ENCODE peak calls at places on chromosomes 4 and X, in six cellular contexts. D, O, B, F, N and X are unnamed samples.

GRCh38 chrX:119758682-119759332 is 419 bp downstream of the SOWAHD start:
- DNase-seq in N (no peak), O (peak; percentile 46), B (peak; percentile 80), D (no peak), F (no peak), X (peak; percentile 13)

GRCh38 chr4:47071863-47072441 is 40.6 kb downstream of the GABRB1 start:
- DNase-seq in O (no peak), D (peak; percentile 18), N (peak; percentile 40), F (peak; percentile 31), B (no peak), X (no peak)

GRCh38 chr4:59855630-59856352 is 1344.3 kb upstream of the ADGRL3 start:
- DNase-seq in O (no peak), B (peak; percentile 50), F (no peak), N (no peak), D (no peak), X (no peak)

GRCh38 chr4:10272511-10272910 is 155.9 kb upstream of the WDR1 start:
- DNase-seq in B (no peak), D (no peak), O (no peak), F (no peak), N (no peak), X (no peak)

GRCh38 chr4:130563185-130563890 is 1467.4 kb downstream of the C4orf33 start:
- DNase-seq in D (peak; percentile 45), N (peak; percentile 91), B (peak; percentile 88), F (no peak), O (no peak), X (peak; percentile 20)

GRCh38 chrX:24242649-24243556 is 71.0 kb downstream of the SUPT20HL2 start:
- DNase-seq in D (no peak), F (no peak), B (peak; percentile 56), O (peak; percentile 96), N (peak; percentile 78), X (peak; percentile 42)

GRCh38 chr4:77819409-77819835 is 254 bp upstream of the CNOT6L start:
- DNase-seq in D (peak; percentile 29), B (no peak), O (no peak), F (no peak), N (no peak), X (no peak)

GRCh38 chr4:76200771-76201224 is 12.8 kb downstream of the SCARB2 start:
- DNase-seq in D (no peak), O (peak; percentile 18), F (no peak), B (no peak), N (no peak), X (no peak)

GRCh38 chr4:87783781-87784180 is 15.6 kb upstream of the IBSP start:
- DNase-seq in N (no peak), F (no peak), O (no peak), D (no peak), B (no peak), X (no peak)

GRCh38 chr4:184838249-184839074 is 12.7 kb upstream of the ACSL1 start:
- DNase-seq in B (no peak), F (no peak), N (no peak), O (no peak), D (no peak), X (no peak)

GRCh38 chr4:159101983-159102622 is 776 bp upstream of the RAPGEF2 start:
- DNase-seq in O (no peak), F (no peak), D (no peak), B (peak; percentile 65), N (no peak), X (no peak)

GRCh38 chrX:129754266-129755024 is 15.7 kb downstream of the XPNPEP2 start:
- DNase-seq in N (no peak), O (no peak), D (no peak), F (no peak), B (peak; percentile 86), X (no peak)
- TF ChIP-seq CTCF in N (peak; percentile 27), O (peak; percentile 59), D (no peak), F (peak; percentile 43), B (peak; percentile 85), X (peak; percentile 12)

GRCh38 chrX:72038868-72039267 is 92.8 kb downstream of the RTL5 start:
- DNase-seq in B (no peak), N (no peak), O (no peak), F (no peak), D (no peak), X (no peak)
- TF ChIP-seq CTCF in B (no peak), N (no peak), O (no peak), F (no peak), D (no peak), X (no peak)

GRCh38 chrX:15567886-15568616 is 32.7 kb downstream of the ACE2 start:
- DNase-seq in B (peak; percentile 51), N (peak; percentile 30), D (no peak), O (no peak), F (no peak), X (no peak)
- TF ChIP-seq CTCF in B (peak; percentile 70), N (peak; percentile 30), D (peak; percentile 22), O (no peak), F (no peak), X (peak; percentile 16)

DNA sequence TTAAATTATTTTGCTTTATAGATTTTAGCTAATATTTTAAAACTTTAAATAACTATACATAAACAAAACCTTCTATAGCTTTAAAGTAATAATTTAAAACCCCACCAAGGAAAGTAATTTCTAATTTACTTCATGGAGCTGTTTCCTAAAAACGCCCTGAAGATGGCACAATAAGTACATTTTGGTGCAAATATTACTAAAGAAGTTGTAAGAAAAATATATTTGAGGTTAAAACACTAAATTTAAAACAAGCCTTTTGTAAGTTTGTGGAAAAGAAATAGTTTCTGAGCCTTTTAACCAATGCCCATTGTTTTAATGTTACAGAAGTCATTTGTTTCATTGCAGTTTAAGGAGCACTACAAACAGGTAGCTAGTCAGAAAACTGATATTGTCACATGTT is 137.4 kb upstream of the AGA start:
- DNase-seq in D (no peak), F (no peak), O (no peak), N (peak; percentile 18), B (no peak), X (no peak)
- TF ChIP-seq CTCF in D (peak; percentile 47), F (no peak), O (no peak), N (peak; percentile 30), B (peak; percentile 28), X (peak; percentile 25)